ENCODE peak calls at places on chromosomes 7 and 10, in four cellular contexts. Y is H1, U is GM12878, M is K562. G is an unnamed sample.

GRCh38 chr7:30562498-30562897 is 32.2 kb upstream of the GARS1 start:
- DNase-seq in U (no peak), Y (no peak), M (peak; percentile 51), G (no peak)

GRCh38 chr10:98469532-98469931 is 22.8 kb upstream of the HPS1 start:
- DNase-seq in M (no peak), Y (no peak), U (no peak), G (no peak)

GRCh38 chr10:28444031-28444430 is 88.9 kb upstream of the WAC start:
- DNase-seq in M (no peak), Y (no peak), U (no peak), G (peak; percentile 59)

GRCh38 chr10:86191166-86191565 is 175.4 kb downstream of the GRID1 start:
- DNase-seq in U (no peak), M (no peak), Y (no peak), G (no peak)

GRCh38 chr7:22814261-22815208 is 8.1 kb downstream of the TOMM7 start:
- DNase-seq in U (no peak), Y (no peak), M (no peak), G (peak; percentile 84)

GRCh38 chr7:42831051-42831952 is 80.6 kb downstream of the C7orf25 start:
- DNase-seq in M (peak; percentile 16), Y (no peak), U (no peak), G (peak; percentile 5)

GRCh38 chr10:33859319-33860022 is 525.0 kb upstream of the NRP1 start:
- DNase-seq in Y (no peak), U (no peak), M (no peak), G (no peak)

GRCh38 chr10:1400129-1400865 is 337.0 kb downstream of the ADARB2 start:
- DNase-seq in Y (no peak), M (no peak), U (no peak), G (peak; percentile 34)

GRCh38 chr7:72098812-72099211 is 313.3 kb downstream of the CALN1 start:
- DNase-seq in M (no peak), Y (no peak), U (no peak), G (no peak)

GRCh38 chr7:80095545-80095944 is 39.1 kb upstream of the GNAI1 start:
- DNase-seq in M (no peak), U (no peak), Y (no peak), G (no peak)

DNA sequence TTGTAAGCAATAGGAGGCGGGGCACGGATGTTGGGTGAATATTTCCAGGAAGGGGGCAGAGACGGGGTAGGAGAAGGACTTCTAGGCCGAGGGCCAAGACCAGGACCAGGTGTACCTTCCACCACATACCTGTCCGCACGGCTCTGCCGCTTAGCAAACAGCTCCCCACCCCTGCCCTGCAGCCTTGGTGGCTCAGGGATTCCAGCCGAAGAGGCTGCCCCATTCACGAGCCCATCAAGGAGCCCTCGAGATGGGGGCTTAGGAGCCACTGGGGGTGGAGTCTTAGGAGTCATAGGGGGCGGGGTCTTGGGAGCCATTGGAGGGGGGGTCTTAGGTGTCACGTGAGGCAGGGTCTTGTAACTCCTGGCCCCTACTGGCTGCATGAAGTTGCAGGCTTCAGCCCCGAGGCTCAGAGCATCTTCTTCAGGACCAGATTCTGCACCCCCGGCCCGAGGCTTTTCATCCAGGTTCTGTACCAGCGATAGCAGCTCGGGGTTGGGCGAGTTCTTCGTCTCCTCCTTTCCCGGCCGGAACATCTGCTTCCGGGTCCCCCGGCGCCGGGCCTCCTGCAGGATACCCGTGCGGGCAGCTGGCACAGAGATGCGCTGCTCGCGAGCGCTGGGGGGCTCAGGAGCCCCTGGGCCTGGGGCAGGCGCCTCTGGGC is 6.1 kb upstream of the MYOZ1 start:
- DNase-seq in M (no peak), Y (peak; percentile 82), U (no peak), G (no peak)
- TF ChIP-seq ATF2 in M (no peak), Y (no peak), U (no peak), G (no peak)

DNA sequence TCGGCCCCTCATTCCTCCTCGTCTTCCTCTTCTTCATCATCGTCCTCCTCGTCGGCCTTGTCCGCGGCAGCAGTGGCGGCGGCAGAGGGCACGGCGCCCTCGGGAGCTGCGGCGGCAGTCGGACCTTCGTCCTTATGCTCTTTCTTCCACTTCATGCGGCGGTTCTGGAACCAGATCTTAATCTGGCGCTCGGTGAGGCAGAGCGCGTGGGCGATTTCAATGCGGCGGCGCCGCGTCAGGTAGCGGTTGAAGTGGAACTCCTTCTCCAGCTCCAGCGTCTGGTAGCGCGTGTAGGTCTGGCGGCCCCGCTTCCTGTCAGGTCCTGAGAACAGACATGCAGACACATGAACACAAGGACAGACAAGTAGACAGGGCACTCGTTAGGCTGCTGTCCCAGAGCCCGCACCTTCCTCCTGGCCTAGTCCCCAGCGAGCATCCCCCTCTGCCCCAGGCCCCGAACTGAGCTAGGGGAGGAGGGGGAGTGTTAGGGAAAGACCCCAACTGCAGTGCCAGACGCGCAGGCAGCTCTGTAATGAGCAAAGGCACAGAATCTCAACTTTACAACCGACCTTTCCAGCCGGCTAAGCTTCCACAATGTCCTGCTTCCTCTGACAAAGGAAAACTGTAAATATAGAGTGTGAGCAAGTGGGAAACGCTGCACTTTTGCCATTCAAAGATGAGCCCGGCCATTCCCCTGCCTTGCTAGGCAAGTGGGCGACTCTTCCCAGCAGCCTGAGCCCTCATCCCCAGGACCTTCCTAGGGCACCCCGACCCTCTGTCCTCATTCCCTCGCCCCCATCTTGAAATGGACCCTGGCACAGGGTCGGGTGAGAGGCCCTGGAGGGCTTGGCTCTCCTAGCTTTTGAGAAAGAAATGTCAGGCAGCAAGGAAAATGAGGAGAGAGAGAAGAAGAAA is 1.3 kb downstream of the HOXA7 start:
- DNase-seq in U (no peak), Y (no peak), M (no peak), G (no peak)
- TF ChIP-seq SIN3A in U (no peak), Y (no peak), M (no peak), G (no peak)

GRCh38 chr10:127343831-127344230 is 147.4 kb upstream of the INSYN2A start:
- DNase-seq in M (no peak), U (no peak), Y (no peak), G (no peak)
- TF ChIP-seq ATF2 in M (no peak), U (no peak), Y (no peak), G (no peak)

DNA sequence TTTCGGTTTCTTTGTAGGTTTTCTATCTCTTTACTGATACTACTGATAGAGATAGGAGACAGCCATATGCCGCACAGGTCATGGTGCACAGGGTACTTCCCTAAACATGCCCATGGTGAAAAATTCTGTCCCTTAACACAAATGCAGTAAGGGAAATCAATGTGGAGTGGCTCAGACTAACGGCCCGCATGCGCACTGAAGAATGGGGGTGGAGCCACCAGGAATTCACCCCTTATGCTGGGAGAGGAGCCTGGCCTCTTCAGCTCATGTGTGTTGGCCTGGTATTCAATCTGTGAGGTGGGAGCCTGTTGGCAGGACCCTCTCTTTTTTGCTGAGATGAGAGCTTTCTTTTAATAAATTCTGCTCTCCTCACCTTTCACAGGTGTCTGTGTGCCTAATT is 8.4 kb upstream of the URGCP start:
- DNase-seq in Y (no peak), U (no peak), M (no peak), G (no peak)
- TF ChIP-seq SIN3A in Y (no peak), U (no peak), M (no peak), G (no peak)

DNA sequence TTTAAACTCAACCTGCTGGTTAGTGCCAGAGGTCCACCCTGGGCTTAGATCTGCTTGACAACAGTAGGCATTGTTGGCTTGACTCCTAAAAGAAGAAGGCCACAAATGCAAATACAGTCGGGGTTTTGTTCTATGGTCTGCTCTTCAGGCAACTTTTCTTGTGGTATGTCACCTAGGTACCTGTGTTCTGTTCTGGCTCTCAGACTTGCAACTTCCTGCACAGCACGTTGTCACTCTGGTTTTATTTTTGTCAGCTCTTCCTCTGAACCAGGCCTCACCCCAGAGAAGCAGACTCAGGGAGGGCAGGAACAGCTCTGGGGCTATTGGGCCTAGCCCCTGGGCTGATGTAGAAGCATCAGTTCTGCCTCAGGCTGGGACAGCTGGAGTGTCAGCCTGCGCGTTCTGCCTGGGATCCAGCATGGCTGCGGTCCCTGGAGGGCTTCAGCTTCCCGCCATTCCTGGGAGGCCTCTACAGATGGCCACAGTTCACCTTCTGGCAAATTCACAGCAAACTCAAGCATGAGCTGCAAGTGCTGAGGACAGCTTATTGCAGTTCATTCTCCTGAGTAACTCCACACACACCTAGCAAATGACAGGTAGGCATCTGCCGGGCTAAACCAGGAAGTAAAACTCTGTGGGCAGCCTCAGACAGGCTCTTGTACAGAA is 11.0 kb upstream of the PDCD4 start:
- DNase-seq in Y (no peak), M (no peak), U (peak; percentile 90), G (peak; percentile 34)
- TF ChIP-seq ATF2 in Y (no peak), M (no peak), U (peak; percentile 52), G (no peak)

DNA sequence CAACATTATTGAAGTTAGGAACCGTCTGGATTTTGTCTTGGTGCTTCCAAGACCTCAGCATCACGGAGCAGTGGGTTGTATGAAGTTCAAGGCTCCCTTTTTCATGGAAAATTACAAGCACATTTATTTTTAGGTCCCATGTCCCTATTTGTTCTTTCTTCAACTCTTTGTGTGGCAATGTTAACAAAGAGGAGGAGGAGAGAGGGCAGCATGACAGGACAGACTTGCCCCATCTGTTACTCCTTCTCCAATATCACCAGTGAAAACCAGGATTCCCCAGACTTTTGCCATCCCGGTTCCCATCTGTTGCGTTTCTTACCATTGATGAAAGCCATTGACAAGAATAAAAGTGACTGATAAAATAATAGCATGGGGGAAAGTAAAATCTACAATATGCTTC is 28.6 kb downstream of the EEPD1 start:
- DNase-seq in Y (no peak), M (no peak), U (no peak), G (peak; percentile 23)
- TF ChIP-seq SIN3A in Y (no peak), M (no peak), U (no peak), G (no peak)